ENCODE peak calls at places on chromosomes 4 and X, in seven cellular contexts. S is transverse colon, M is sigmoid colon, T is ovary, I is K562, F is tibial nerve, G is suprapubic skin. W is an unnamed sample.

GRCh38 chrX:106912864-106913263 is 7.3 kb upstream of the CLDN2 start:
- DNase-seq in M (no peak), T (no peak), S (no peak), G (no peak), I (no peak), F (no peak), W (no peak)

GRCh38 chrX:18970465-18970864 is 13.4 kb downstream of the PHKA2 start:
- DNase-seq in G (no peak), S (no peak), I (no peak), F (no peak), M (no peak), T (no peak), W (no peak)

GRCh38 chr4:160848901-160849735 is 1314.7 kb downstream of the FSTL5 start:
- DNase-seq in F (no peak), G (no peak), S (no peak), I (no peak), M (no peak), T (no peak), W (no peak)

GRCh38 chr4:187370918-187371317 is 624.7 kb upstream of the ZFP42 start:
- DNase-seq in S (no peak), M (no peak), I (no peak), T (no peak), F (no peak), G (no peak), W (no peak)

GRCh38 chrX:134622813-134623185 is 35.5 kb downstream of the PLAC1 start:
- DNase-seq in M (no peak), F (no peak), T (no peak), S (no peak), I (no peak), G (no peak), W (no peak)

GRCh38 chr4:141652161-141652778 is 15.9 kb downstream of the IL15 start:
- DNase-seq in F (no peak), T (no peak), I (no peak), G (no peak), M (no peak), S (no peak), W (no peak)

GRCh38 chr4:76232681-76233080 is 18.8 kb upstream of the FAM47E start:
- DNase-seq in S (no peak), M (no peak), G (no peak), I (no peak), T (no peak), F (no peak), W (no peak)

GRCh38 chrX:109886122-109886761 is 116.7 kb upstream of the TMEM164 start:
- DNase-seq in I (peak), T (no peak), G (no peak), M (no peak), S (peak), F (peak), W (peak)

GRCh38 chr4:122874194-122874593 is 47.6 kb downstream of the FGF2 start:
- DNase-seq in F (no peak), I (no peak), G (no peak), M (no peak), S (no peak), T (no peak), W (no peak)

GRCh38 chr4:158038718-158039117 is 134.1 kb downstream of the GASK1B start:
- DNase-seq in T (no peak), I (no peak), G (no peak), S (no peak), F (no peak), M (no peak), W (no peak)

GRCh38 chr4:26342328-26343040 is 21.7 kb downstream of the RBPJ start:
- DNase-seq in S (no peak), T (no peak), F (no peak), G (no peak), I (peak), M (no peak), W (no peak)

GRCh38 chrX:71950066-71950465 is 39.4 kb downstream of the NHSL2 start:
- DNase-seq in G (no peak), M (no peak), T (no peak), F (no peak), S (no peak), I (no peak), W (no peak)

GRCh38 chr4:108849611-108850406 is 87.0 kb upstream of the ETNPPL start:
- DNase-seq in F (no peak), G (no peak), I (no peak), M (no peak), S (no peak), T (no peak), W (no peak)

GRCh38 chrX:131985526-131986049 is 37.5 kb upstream of the STK26 start:
- DNase-seq in S (no peak), F (no peak), I (peak), G (no peak), T (no peak), M (no peak), W (no peak)

GRCh38 chr4:105520819-105521790 is 31.3 kb upstream of the ARHGEF38 start:
- DNase-seq in F (peak), G (no peak), T (no peak), M (no peak), S (peak), I (peak), W (no peak)

GRCh38 chr4:150244600-150244999 is 166.4 kb downstream of the DCLK2 start:
- DNase-seq in S (no peak), M (no peak), T (no peak), F (no peak), I (no peak), G (no peak), W (no peak)

GRCh38 chr4:110165382-110166285 is 32.8 kb downstream of the ELOVL6 start:
- DNase-seq in S (peak), M (no peak), G (no peak), T (no peak), F (no peak), I (no peak), W (no peak)

GRCh38 chrX:110384490-110384889 is 25.8 kb downstream of the RTL9 start:
- DNase-seq in G (no peak), T (no peak), F (no peak), S (no peak), I (peak), M (no peak), W (no peak)

GRCh38 chrX:125407314-125407713 is 87.6 kb downstream of the TEX13C start:
- DNase-seq in S (no peak), G (no peak), F (no peak), M (no peak), T (no peak), I (no peak), W (no peak)

GRCh38 chr4:183348706-183349659 is 26.8 kb upstream of the CLDN24 start:
- DNase-seq in T (no peak), M (no peak), G (no peak), S (no peak), F (no peak), I (peak), W (peak)

GRCh38 chrX:46665232-46666162 is 91.9 kb downstream of the CHST7 start:
- DNase-seq in T (no peak), S (no peak), I (no peak), G (no peak), M (no peak), F (no peak), W (no peak)

GRCh38 chr4:138401330-138401729 is 159.2 kb upstream of the SLC7A11 start:
- DNase-seq in M (peak), F (no peak), G (no peak), T (peak), S (no peak), I (no peak), W (no peak)

GRCh38 chrX:107672955-107673378 is 44.7 kb downstream of the PRPS1 start:
- DNase-seq in I (peak), M (peak), G (peak), S (peak), T (peak), F (peak), W (peak)

GRCh38 chrX:9677098-9677739 is 88.4 kb downstream of the GPR143 start:
- DNase-seq in T (no peak), F (no peak), G (no peak), I (no peak), S (peak), M (peak), W (no peak)

GRCh38 chrX:40736170-40736505 is 796 bp upstream of the MED14 start:
- DNase-seq in F (no peak), S (no peak), M (no peak), T (no peak), I (no peak), G (no peak), W (no peak)

GRCh38 chr4:80307774-80308465 is 27.6 kb upstream of the CFAP299 start:
- DNase-seq in G (no peak), S (no peak), I (peak), F (no peak), T (no peak), M (peak), W (no peak)

GRCh38 chrX:121571333-121571732 is 523.9 kb downstream of the GLUD2 start:
- DNase-seq in G (no peak), T (no peak), F (no peak), I (no peak), S (no peak), M (no peak), W (no peak)

GRCh38 chr4:109278594-109279031 is 23.8 kb downstream of the COL25A1 start:
- DNase-seq in M (no peak), G (no peak), S (no peak), T (no peak), I (no peak), F (no peak), W (no peak)

GRCh38 chr4:170259631-170260153 is 169.9 kb upstream of the AADAT start:
- DNase-seq in S (peak), M (peak), I (peak), F (peak), T (no peak), G (peak), W (no peak)

GRCh38 chr4:71709961-71710360 is 73.9 kb downstream of the GC start:
- DNase-seq in M (no peak), F (no peak), S (peak), I (no peak), T (no peak), G (no peak), W (no peak)

GRCh38 chrX:46710927-46711623 is 47.8 kb downstream of the SLC9A7 start:
- DNase-seq in F (no peak), I (no peak), T (no peak), S (no peak), M (no peak), G (no peak), W (no peak)

GRCh38 chr4:162163892-162164759 is at the start of gene FSTL5:
- DNase-seq in G (no peak), M (peak), T (no peak), I (no peak), F (peak), S (peak), W (peak)

GRCh38 chr4:147828361-147828760 is 96.5 kb downstream of the ARHGAP10 start:
- DNase-seq in F (no peak), M (no peak), T (no peak), S (no peak), I (no peak), G (no peak), W (no peak)

GRCh38 chr4:24174622-24175021 is 284.8 kb upstream of the PPARGC1A start:
- DNase-seq in I (no peak), G (peak), T (no peak), M (no peak), F (no peak), S (no peak), W (no peak)

GRCh38 chrX:136185409-136186022 is 38.2 kb downstream of the FHL1 start:
- DNase-seq in S (no peak), G (no peak), T (no peak), M (no peak), I (no peak), F (no peak), W (no peak)

GRCh38 chrX:78106651-78106986 is 2.6 kb downstream of the PGK1 start:
- DNase-seq in G (no peak), M (no peak), F (no peak), I (no peak), T (no peak), S (no peak), W (no peak)

GRCh38 chr4:80271806-80272205 is 5.3 kb downstream of the FGF5 start:
- DNase-seq in M (no peak), I (no peak), S (no peak), G (no peak), F (no peak), T (no peak), W (no peak)

GRCh38 chr4:7960790-7961655 is 21.4 kb upstream of the AFAP1 start:
- DNase-seq in F (no peak), I (no peak), M (peak), S (no peak), G (no peak), T (peak), W (peak)

GRCh38 chr4:7962609-7963508 is 23.2 kb upstream of the AFAP1 start:
- DNase-seq in T (no peak), I (no peak), G (no peak), S (no peak), M (no peak), F (no peak), W (no peak)

GRCh38 chr4:7957113-7957656 is 17.5 kb upstream of the AFAP1 start:
- DNase-seq in F (no peak), G (no peak), M (no peak), I (no peak), T (no peak), S (no peak), W (no peak)

GRCh38 chr4:7959066-7959465 is 19.4 kb upstream of the AFAP1 start:
- DNase-seq in T (no peak), G (no peak), M (no peak), S (no peak), F (no peak), I (no peak), W (no peak)

GRCh38 chr4:7960017-7960789 is 20.5 kb upstream of the AFAP1 start:
- DNase-seq in I (no peak), S (no peak), G (no peak), M (peak), T (no peak), F (no peak), W (no peak)
- H3K27ac ChIP-seq in I (no peak), S (peak), G (peak), M (peak), T (peak), F (peak), W (no peak)

GRCh38 chr4:84456157-84456556 is 42.9 kb downstream of the NKX6-1 start:
- DNase-seq in T (no peak), M (no peak), I (no peak), G (no peak), S (no peak), F (no peak), W (no peak)

GRCh38 chr4:84451546-84451945 is 47.5 kb downstream of the NKX6-1 start:
- DNase-seq in M (no peak), T (no peak), F (no peak), S (no peak), G (no peak), I (no peak), W (no peak)

DNA sequence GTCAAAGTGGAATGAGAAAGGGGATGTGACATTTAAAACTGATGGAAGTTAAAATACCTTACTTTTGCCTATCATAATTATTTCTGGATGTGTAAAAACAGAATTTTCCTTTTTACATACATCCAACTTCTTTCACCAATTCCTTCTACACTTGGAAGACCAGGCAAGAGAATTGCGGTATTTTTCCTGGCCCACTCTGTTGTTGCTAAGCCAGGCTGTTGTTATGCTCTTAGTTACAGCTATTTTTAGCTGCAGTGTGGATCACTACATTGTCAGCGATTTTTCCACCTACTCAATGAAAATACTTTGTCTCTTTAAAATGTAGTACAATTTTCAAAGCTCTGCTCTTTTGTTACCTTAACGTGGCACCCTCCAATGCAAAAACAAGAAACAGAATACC is 43.4 kb downstream of the NKX6-1 start:
- DNase-seq in G (no peak), F (no peak), I (no peak), S (no peak), T (no peak), M (no peak), W (no peak)
- TF ChIP-seq EP300 in G (no peak), F (no peak), I (no peak), S (no peak), T (no peak), M (no peak), W (no peak)

DNA sequence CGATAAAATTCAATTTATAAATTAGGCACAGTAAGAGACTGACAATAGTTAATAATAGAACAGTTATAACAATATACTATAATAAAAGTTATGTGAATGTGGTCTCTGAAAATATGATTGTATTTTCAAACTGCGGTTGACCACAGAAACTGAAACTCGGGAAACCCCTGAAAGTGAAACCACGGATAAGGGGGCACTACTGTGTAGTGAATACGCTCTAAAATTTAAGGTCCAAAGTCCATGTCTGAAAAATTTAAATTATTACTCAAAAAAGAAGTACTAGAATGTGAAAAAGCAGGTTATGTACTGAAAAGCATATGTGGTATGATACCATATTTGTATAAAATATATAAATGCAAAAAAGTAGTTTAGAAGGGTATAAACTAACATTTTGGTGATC is 1.9 kb downstream of the SMIM14 start:
- DNase-seq in I (no peak), S (no peak), F (no peak), T (no peak), G (no peak), M (no peak), W (no peak)
- H3K27ac ChIP-seq in I (no peak), S (peak), F (peak), T (no peak), G (peak), M (peak), W (peak)

GRCh38 chr4:144975718-144976117 is 122.3 kb downstream of the ANAPC10 start:
- DNase-seq in G (no peak), S (no peak), M (no peak), I (no peak), T (no peak), F (no peak), W (no peak)
- TF ChIP-seq EP300 in G (no peak), S (no peak), M (no peak), I (no peak), T (no peak), F (no peak), W (no peak)

GRCh38 chrX:1591102-1591862 is at the start of gene AKAP17A:
- DNase-seq in F (peak), T (peak), I (peak), S (peak), M (peak), G (peak), W (peak)
- H3K27ac ChIP-seq in F (peak), T (peak), I (peak), S (peak), M (peak), G (peak), W (peak)

DNA sequence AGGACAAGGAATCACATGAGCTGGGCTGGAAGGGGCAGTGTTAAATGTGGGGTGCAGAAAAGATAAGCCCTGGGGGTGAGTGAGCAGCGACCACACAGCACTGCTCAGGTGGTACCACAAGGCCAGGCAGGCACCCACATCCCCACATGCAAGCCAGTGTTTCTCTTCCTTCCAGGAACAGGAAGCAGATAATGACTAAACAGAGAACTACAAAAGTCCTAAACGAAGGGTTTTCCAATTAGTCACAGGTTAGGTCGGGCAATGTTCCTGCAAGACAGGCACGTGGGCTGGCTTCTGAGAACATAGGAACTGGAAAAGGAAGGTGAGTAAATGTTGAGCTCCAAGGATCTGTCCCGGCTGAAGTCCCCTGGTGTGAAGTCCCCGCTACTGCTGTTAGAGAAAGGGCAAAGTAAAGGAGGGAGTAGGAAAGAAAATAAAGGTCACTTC is 19.5 kb downstream of the RELL1 start:
- DNase-seq in G (no peak), T (no peak), M (no peak), S (peak), F (peak), I (no peak), W (no peak)
- TF ChIP-seq EP300 in G (no peak), T (peak), M (no peak), S (peak), F (peak), I (no peak), W (no peak)

GRCh38 chr4:38760915-38761314 is 21.9 kb downstream of the TLR10 start:
- DNase-seq in G (no peak), M (no peak), I (no peak), T (no peak), F (no peak), S (no peak), W (no peak)
- H3K27ac ChIP-seq in G (no peak), M (no peak), I (no peak), T (no peak), F (peak), S (no peak), W (peak)

DNA sequence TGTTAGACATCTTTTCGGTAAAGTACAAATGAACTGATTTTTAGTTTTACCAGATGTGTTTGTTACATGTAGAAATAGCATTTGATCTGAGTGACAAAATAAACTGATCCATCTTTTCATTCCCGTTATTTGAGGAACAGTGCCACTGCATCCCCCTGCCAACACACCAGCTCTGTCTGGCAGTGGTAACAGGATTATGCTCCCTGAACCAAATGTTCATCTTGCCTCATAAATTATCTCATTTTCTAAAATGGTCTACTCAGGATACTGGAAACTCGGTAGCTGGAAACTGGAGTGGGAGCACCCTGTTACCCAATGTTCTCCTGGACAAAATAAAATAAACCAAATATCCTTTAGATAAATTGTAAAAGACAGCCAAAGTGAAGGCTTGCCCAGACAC is 171.6 kb downstream of the FAT4 start:
- DNase-seq in F (no peak), M (no peak), T (no peak), I (no peak), S (no peak), G (no peak), W (no peak)
- TF ChIP-seq EP300 in F (no peak), M (no peak), T (no peak), I (no peak), S (no peak), G (no peak), W (no peak)

DNA sequence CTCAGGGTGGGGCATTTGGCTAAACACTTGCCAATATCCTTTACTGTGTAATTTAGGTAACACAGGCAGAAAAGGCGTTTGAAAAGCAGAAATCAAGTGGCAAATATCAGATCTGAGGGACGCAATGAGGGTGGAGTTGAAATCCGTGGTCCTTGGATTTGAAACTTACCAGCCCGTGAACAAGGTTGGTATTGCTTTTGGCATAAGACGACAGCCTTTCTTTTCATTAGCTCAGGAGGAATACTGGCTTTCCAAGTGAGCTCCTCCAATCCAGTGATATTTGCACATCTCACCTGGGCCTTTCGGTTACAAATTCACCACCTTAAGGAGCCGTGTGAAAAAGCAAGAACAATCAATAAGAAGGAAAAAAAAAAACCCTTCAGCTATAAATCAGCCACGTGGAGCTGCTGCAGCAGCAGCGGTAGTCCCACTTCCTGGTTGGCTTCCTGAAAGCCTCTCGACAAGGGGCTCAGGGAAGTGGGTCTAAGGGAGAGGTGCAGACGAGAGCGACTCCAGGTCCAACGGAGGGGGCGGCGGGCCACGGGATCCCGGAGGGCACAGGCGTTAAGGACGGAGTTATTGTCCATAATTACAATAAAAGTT is 717 bp upstream of the GALNT7 start:
- DNase-seq in S (peak), I (peak), F (no peak), G (peak), M (peak), T (peak), W (peak)
- H3K27ac ChIP-seq in S (peak), I (peak), F (peak), G (peak), M (peak), T (no peak), W (peak)